ENCODE peak calls at places on chromosomes 12 and 14, in eight cellular contexts. H is fibroblast of lung, I is fibroblast of mammary gland, R is foreskin fibroblast, K is fibroblast of the aortic adventitia, V is testis, F is A549, P is mucosa of descending colon. Q is an unnamed sample.

GRCh38 chr14:49240383-49240782 is 345.8 kb downstream of the RPS29 start:
- DNase-seq in H (no peak), K (no peak), P (no peak), V (no peak), I (no peak), R (no peak), F (no peak), Q (peak)

GRCh38 chr14:100147181-100147631 is 12.2 kb downstream of the DEGS2 start:
- DNase-seq in R (no peak), F (no peak), I (no peak), K (no peak), H (no peak), P (peak), V (no peak), Q (no peak)

GRCh38 chr14:78083837-78084236 is 86.3 kb upstream of the NRXN3 start:
- DNase-seq in H (no peak), I (no peak), V (no peak), P (no peak), F (no peak), R (no peak), K (no peak), Q (no peak)

GRCh38 chr12:31353730-31354708 is 28.1 kb upstream of the SINHCAF start:
- DNase-seq in P (no peak), I (no peak), R (no peak), V (no peak), K (no peak), H (no peak), F (no peak), Q (no peak)

GRCh38 chr14:35696119-35696518 is 113.0 kb downstream of the RALGAPA1 start:
- DNase-seq in K (no peak), P (no peak), R (no peak), I (no peak), H (no peak), F (no peak), V (no peak), Q (no peak)

GRCh38 chr12:130846386-130846785 is 7.3 kb upstream of the STX2 start:
- DNase-seq in R (peak), P (no peak), K (peak), H (no peak), F (no peak), V (no peak), I (peak), Q (no peak)

GRCh38 chr14:86654558-86655184 is 1124.7 kb downstream of the FLRT2 start:
- DNase-seq in I (peak), P (no peak), K (peak), F (peak), H (peak), V (peak), R (no peak), Q (peak)

GRCh38 chr12:90090929-90091651 is 382.5 kb upstream of the ATP2B1 start:
- DNase-seq in K (peak), P (peak), H (peak), R (peak), F (peak), V (no peak), I (peak), Q (peak)

GRCh38 chr12:97177482-97177881 is 270.4 kb downstream of the NEDD1 start:
- DNase-seq in I (no peak), H (no peak), V (no peak), R (no peak), F (no peak), P (no peak), K (no peak), Q (no peak)

GRCh38 chr14:96637521-96637920 is 135.3 kb downstream of the PAPOLA start:
- DNase-seq in V (no peak), P (no peak), F (no peak), K (no peak), H (no peak), I (no peak), R (no peak), Q (no peak)

GRCh38 chr12:106126441-106127288 is 12.1 kb downstream of the NUAK1 start:
- DNase-seq in R (peak), H (no peak), F (peak), K (no peak), P (no peak), V (no peak), I (peak), Q (peak)

GRCh38 chr14:35339761-35340406 is 47.7 kb downstream of the PSMA6 start:
- DNase-seq in R (no peak), K (no peak), I (no peak), H (no peak), V (no peak), P (no peak), F (no peak), Q (no peak)

GRCh38 chr14:74260525-74261233 is 21.4 kb downstream of the VSX2 start:
- DNase-seq in R (no peak), I (no peak), F (no peak), K (no peak), H (no peak), V (no peak), P (no peak), Q (no peak)

GRCh38 chr14:35398095-35398584 is 6.4 kb downstream of the NFKBIA start:
- DNase-seq in F (no peak), V (peak), K (peak), I (peak), R (no peak), P (no peak), H (no peak), Q (peak)

GRCh38 chr14:54564799-54565235 is 2.1 kb upstream of the SAMD4A start:
- DNase-seq in K (peak), H (peak), I (peak), R (peak), F (no peak), V (peak), P (no peak), Q (peak)

GRCh38 chr12:53224897-53225634 is 6.9 kb downstream of the RARG start:
- DNase-seq in R (no peak), I (no peak), F (no peak), V (no peak), P (no peak), H (no peak), K (peak), Q (no peak)

GRCh38 chr12:108400481-108400880 is 61.4 kb upstream of the CMKLR1 start:
- DNase-seq in V (no peak), P (no peak), F (no peak), K (no peak), I (no peak), H (no peak), R (no peak), Q (no peak)

GRCh38 chr14:51817326-51817725 is 43.1 kb upstream of the GNG2 start:
- DNase-seq in V (no peak), K (no peak), R (no peak), I (no peak), F (no peak), H (no peak), P (no peak), Q (no peak)
- TF ChIP-seq CTCF in V (no peak), K (no peak), R (no peak), I (no peak), F (no peak), H (no peak), P (no peak), Q (no peak)

GRCh38 chr14:52315355-52315718 is 1.2 kb downstream of the PTGER2 start:
- DNase-seq in F (no peak), V (no peak), I (peak), K (peak), H (peak), R (no peak), P (no peak), Q (no peak)
- H3K4me3 ChIP-seq in F (no peak), V (peak), I (peak), K (peak), H (peak), R (peak), P (peak), Q (no peak)

GRCh38 chr14:56386024-56386423 is 193.6 kb upstream of the TMEM260 start:
- DNase-seq in F (no peak), K (no peak), V (no peak), P (no peak), I (no peak), H (no peak), R (no peak), Q (no peak)

GRCh38 chr14:56394826-56395543 is 184.6 kb upstream of the TMEM260 start:
- DNase-seq in P (no peak), F (no peak), V (no peak), H (no peak), R (no peak), K (no peak), I (no peak), Q (no peak)

GRCh38 chr14:56390859-56391258 is 188.7 kb upstream of the TMEM260 start:
- DNase-seq in R (no peak), V (no peak), F (no peak), I (no peak), P (no peak), K (no peak), H (no peak), Q (peak)
- TF ChIP-seq CTCF in R (no peak), V (no peak), F (no peak), I (no peak), P (no peak), K (no peak), H (no peak), Q (peak)

GRCh38 chr14:95537298-95538089 is 2.6 kb downstream of the GLRX5 start:
- DNase-seq in H (no peak), I (no peak), P (no peak), K (no peak), F (no peak), V (no peak), R (no peak), Q (no peak)
- H3K4me3 ChIP-seq in H (peak), I (no peak), P (no peak), K (peak), F (no peak), V (no peak), R (peak), Q (no peak)

GRCh38 chr14:67151082-67151666 is 38.1 kb upstream of the GARIN2 start:
- DNase-seq in F (no peak), R (no peak), P (no peak), H (no peak), K (peak), I (peak), V (no peak), Q (no peak)
- TF ChIP-seq CTCF in F (no peak), R (peak), P (no peak), H (peak), K (peak), I (peak), V (no peak), Q (peak)

DNA sequence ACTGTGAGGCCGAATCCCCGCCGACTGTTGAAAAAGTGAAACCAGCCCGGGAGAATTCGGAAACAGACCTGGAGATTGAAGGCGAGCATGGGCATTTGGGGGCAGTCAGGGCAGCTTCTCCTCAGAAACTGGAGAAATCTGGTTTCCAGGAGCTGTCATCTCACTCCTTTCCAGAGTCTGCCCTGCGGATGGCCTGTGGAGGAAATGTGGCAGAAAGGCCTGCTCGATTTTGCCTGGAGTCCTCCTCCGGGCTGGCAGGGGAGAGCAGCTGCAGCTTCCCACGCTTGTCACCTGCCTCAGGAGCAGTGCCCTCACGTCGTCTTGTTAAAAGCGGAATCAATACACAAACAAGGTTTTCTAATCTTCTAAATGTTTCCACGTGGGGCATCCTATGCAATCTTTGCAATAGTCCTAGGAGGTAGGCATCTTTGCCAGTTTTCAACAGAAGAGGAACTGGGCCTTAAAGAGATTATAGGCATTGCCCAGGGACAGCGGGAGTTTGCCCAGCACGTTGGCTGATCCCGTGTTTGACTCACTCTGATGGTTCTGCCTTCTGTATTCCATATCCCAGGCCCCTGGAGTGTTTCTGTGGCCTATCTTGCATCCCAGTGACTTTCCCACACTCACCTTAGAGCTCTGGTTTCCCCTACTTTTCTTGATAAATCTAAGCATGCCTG is 2.3 kb downstream of the LRRC74A start:
- DNase-seq in F (no peak), V (no peak), R (no peak), I (no peak), K (no peak), H (no peak), P (no peak), Q (no peak)
- H3K4me3 ChIP-seq in F (no peak), V (no peak), R (peak), I (no peak), K (peak), H (peak), P (no peak), Q (no peak)

DNA sequence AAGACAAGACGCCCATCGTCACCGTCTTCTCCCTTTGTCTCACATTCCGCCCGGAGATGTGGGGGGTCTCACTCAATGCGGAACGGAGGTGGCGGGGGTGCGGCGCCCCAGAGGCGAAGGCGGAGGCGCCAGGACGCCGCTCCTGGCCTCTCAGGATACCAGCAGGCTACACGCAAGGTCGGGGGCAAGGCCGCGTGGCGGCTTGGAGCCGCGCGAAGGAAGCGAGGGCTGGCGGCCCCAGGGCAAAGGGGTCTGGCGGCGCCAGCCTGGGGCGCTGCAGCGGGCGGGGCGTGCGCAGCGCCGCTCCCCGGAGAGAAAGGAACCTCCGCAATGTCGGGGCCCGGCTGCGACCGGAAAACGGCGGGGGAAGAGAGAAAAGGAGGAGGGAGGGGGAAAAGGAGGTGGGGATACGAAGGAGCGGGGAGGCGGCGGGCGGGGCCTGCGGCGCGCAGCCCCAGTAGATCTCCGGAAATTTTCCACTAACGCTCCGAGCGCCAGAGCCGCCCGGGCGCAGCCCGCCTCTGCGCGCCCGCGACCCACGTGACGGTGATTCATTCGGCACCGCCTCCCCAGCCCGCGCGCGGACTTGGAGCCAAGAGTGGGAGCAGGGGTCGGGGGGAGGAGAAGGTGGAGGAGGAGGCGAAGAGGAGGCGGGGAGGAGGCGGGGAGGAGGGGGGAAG is 10.5 kb upstream of the SLC38A2 start:
- DNase-seq in K (peak), P (peak), I (peak), F (peak), R (peak), V (peak), H (peak), Q (peak)
- TF ChIP-seq CTCF in K (peak), P (no peak), I (no peak), F (peak), R (no peak), V (peak), H (no peak), Q (no peak)

Q was measured in epithelial cell of esophagus.